ENCODE peak calls at places on chromosomes 13 and 19, in seven cellular contexts. One of them, this sample, is unnamed.

GRCh38 chr13:24540236-24541126 is 27.9 kb upstream of the PARP4 start:
- DNase-seq in endodermal cell: peak
- DNase-seq in C1 segment of cervical spinal cord: no peak
- DNase-seq in fibroblast of lung: no peak
- DNase-seq in ACHN: no peak
- DNase-seq in A673: peak
- DNase-seq in left lung: peak
- DNase-seq in this sample: no peak

GRCh38 chr19:6767081-6767356 is 216 bp downstream of the SH2D3A start:
- DNase-seq in endodermal cell: no peak
- DNase-seq in C1 segment of cervical spinal cord: no peak
- DNase-seq in fibroblast of lung: no peak
- DNase-seq in ACHN: no peak
- DNase-seq in A673: no peak
- DNase-seq in left lung: no peak
- DNase-seq in this sample: no peak

GRCh38 chr13:101970339-101970738 is 431.5 kb downstream of the FGF14 start:
- DNase-seq in endodermal cell: no peak
- DNase-seq in C1 segment of cervical spinal cord: no peak
- DNase-seq in fibroblast of lung: no peak
- DNase-seq in ACHN: no peak
- DNase-seq in A673: no peak
- DNase-seq in left lung: no peak
- DNase-seq in this sample: no peak

GRCh38 chr19:48613024-48613851 is 1.6 kb downstream of the FAM83E start:
- DNase-seq in endodermal cell: no peak
- DNase-seq in C1 segment of cervical spinal cord: no peak
- DNase-seq in fibroblast of lung: no peak
- DNase-seq in ACHN: no peak
- DNase-seq in A673: no peak
- DNase-seq in left lung: peak
- DNase-seq in this sample: no peak

GRCh38 chr13:109610517-109610916 is 175.9 kb downstream of the IRS2 start:
- DNase-seq in endodermal cell: peak
- DNase-seq in C1 segment of cervical spinal cord: no peak
- DNase-seq in fibroblast of lung: no peak
- DNase-seq in ACHN: peak
- DNase-seq in A673: peak
- DNase-seq in left lung: peak
- DNase-seq in this sample: no peak

GRCh38 chr13:40394304-40394983 is 272.0 kb downstream of the FOXO1 start:
- DNase-seq in endodermal cell: no peak
- DNase-seq in C1 segment of cervical spinal cord: no peak
- DNase-seq in fibroblast of lung: peak
- DNase-seq in ACHN: no peak
- DNase-seq in A673: no peak
- DNase-seq in left lung: no peak
- DNase-seq in this sample: no peak

GRCh38 chr13:94950303-94950702 is 238.0 kb upstream of the SOX21 start:
- DNase-seq in endodermal cell: peak
- DNase-seq in C1 segment of cervical spinal cord: no peak
- DNase-seq in fibroblast of lung: no peak
- DNase-seq in ACHN: no peak
- DNase-seq in A673: no peak
- DNase-seq in left lung: no peak
- DNase-seq in this sample: no peak

GRCh38 chr13:113231306-113232207 is 22.1 kb downstream of the CUL4A start:
- DNase-seq in endodermal cell: no peak
- DNase-seq in C1 segment of cervical spinal cord: no peak
- DNase-seq in fibroblast of lung: no peak
- DNase-seq in ACHN: no peak
- DNase-seq in A673: no peak
- DNase-seq in left lung: peak
- DNase-seq in this sample: no peak

GRCh38 chr13:22929391-22930126 is 251.2 kb upstream of the SGCG start:
- DNase-seq in endodermal cell: no peak
- DNase-seq in C1 segment of cervical spinal cord: no peak
- DNase-seq in fibroblast of lung: peak
- DNase-seq in ACHN: no peak
- DNase-seq in A673: no peak
- DNase-seq in left lung: no peak
- DNase-seq in this sample: no peak

This sample was measured in aorta.